ENCODE peak calls at places on chromosomes 12 and 14, in six cellular contexts. One of them, this sample, is unnamed.

GRCh38 chr14:96501383-96501745 is 818 bp upstream of the PAPOLA start:
- DNase-seq in heart left ventricle: no peak
- DNase-seq in astrocyte of the cerebellum: no peak
- DNase-seq in mesendoderm: no peak
- DNase-seq in dermis blood vessel endothelial cell: no peak
- DNase-seq in H9: no peak
- DNase-seq in this sample: no peak

GRCh38 chr14:60301685-60302084 is 52.7 kb downstream of the PPM1A start:
- DNase-seq in mesendoderm: peak; percentile 16
- DNase-seq in H9: no peak
- DNase-seq in dermis blood vessel endothelial cell: no peak
- DNase-seq in astrocyte of the cerebellum: no peak
- DNase-seq in heart left ventricle: no peak
- DNase-seq in this sample: no peak

GRCh38 chr12:132084681-132085635 is 59.2 kb downstream of the DDX51 start:
- DNase-seq in mesendoderm: peak; percentile 83
- DNase-seq in astrocyte of the cerebellum: peak; percentile 13
- DNase-seq in dermis blood vessel endothelial cell: peak; percentile 74
- DNase-seq in heart left ventricle: peak; percentile 82
- DNase-seq in H9: peak; percentile 81
- DNase-seq in this sample: peak; percentile 40

GRCh38 chr12:105214141-105214540 is 21.8 kb downstream of the APPL2 start:
- DNase-seq in astrocyte of the cerebellum: no peak
- DNase-seq in heart left ventricle: no peak
- DNase-seq in dermis blood vessel endothelial cell: peak; percentile 66
- DNase-seq in H9: no peak
- DNase-seq in mesendoderm: no peak
- DNase-seq in this sample: no peak

GRCh38 chr12:117583677-117584076 is 222.3 kb upstream of the NOS1 start:
- DNase-seq in mesendoderm: no peak
- DNase-seq in H9: peak; percentile 54
- DNase-seq in dermis blood vessel endothelial cell: no peak
- DNase-seq in astrocyte of the cerebellum: no peak
- DNase-seq in heart left ventricle: no peak
- DNase-seq in this sample: no peak

GRCh38 chr14:45198551-45198950 is 54.5 kb downstream of the MIS18BP1 start:
- DNase-seq in astrocyte of the cerebellum: peak; percentile 91
- DNase-seq in dermis blood vessel endothelial cell: no peak
- DNase-seq in heart left ventricle: no peak
- DNase-seq in H9: no peak
- DNase-seq in mesendoderm: no peak
- DNase-seq in this sample: peak; percentile 64

GRCh38 chr14:105335735-105336476 is 21.4 kb downstream of the PACS2 start:
- DNase-seq in H9: no peak
- DNase-seq in astrocyte of the cerebellum: no peak
- DNase-seq in dermis blood vessel endothelial cell: no peak
- DNase-seq in heart left ventricle: peak; percentile 82
- DNase-seq in mesendoderm: no peak
- DNase-seq in this sample: no peak

GRCh38 chr12:114003286-114003685 is 37.2 kb upstream of the RBM19 start:
- DNase-seq in dermis blood vessel endothelial cell: no peak
- DNase-seq in H9: no peak
- DNase-seq in mesendoderm: no peak
- DNase-seq in astrocyte of the cerebellum: no peak
- DNase-seq in heart left ventricle: no peak
- DNase-seq in this sample: no peak

GRCh38 chr14:78835052-78835451 is 664.9 kb downstream of the NRXN3 start:
- DNase-seq in dermis blood vessel endothelial cell: no peak
- DNase-seq in mesendoderm: no peak
- DNase-seq in astrocyte of the cerebellum: no peak
- DNase-seq in heart left ventricle: no peak
- DNase-seq in H9: no peak
- DNase-seq in this sample: no peak

GRCh38 chr12:79420146-79420618 is 270.6 kb downstream of the PAWR start:
- DNase-seq in mesendoderm: peak; percentile 86
- DNase-seq in astrocyte of the cerebellum: peak; percentile 92
- DNase-seq in dermis blood vessel endothelial cell: peak; percentile 93
- DNase-seq in heart left ventricle: no peak
- DNase-seq in H9: no peak
- DNase-seq in this sample: peak; percentile 37

GRCh38 chr12:100716658-100716948 is 78.0 kb upstream of the ANO4 start:
- DNase-seq in dermis blood vessel endothelial cell: no peak
- DNase-seq in astrocyte of the cerebellum: no peak
- DNase-seq in H9: peak; percentile 65
- DNase-seq in heart left ventricle: no peak
- DNase-seq in mesendoderm: peak; percentile 79
- DNase-seq in this sample: no peak

GRCh38 chr12:25557830-25558436 is 4.8 kb upstream of the LMNTD1 start:
- DNase-seq in dermis blood vessel endothelial cell: peak; percentile 69
- DNase-seq in mesendoderm: peak; percentile 54
- DNase-seq in heart left ventricle: no peak
- DNase-seq in H9: no peak
- DNase-seq in astrocyte of the cerebellum: peak; percentile 33
- DNase-seq in this sample: peak; percentile 64

GRCh38 chr12:124498870-124499753 is 68.3 kb downstream of the NCOR2 start:
- DNase-seq in H9: no peak
- DNase-seq in heart left ventricle: no peak
- DNase-seq in mesendoderm: no peak
- DNase-seq in dermis blood vessel endothelial cell: no peak
- DNase-seq in astrocyte of the cerebellum: no peak
- DNase-seq in this sample: peak; percentile 41

GRCh38 chr12:2215709-2216560 is 163.1 kb downstream of the CACNA1C start:
- DNase-seq in astrocyte of the cerebellum: no peak
- DNase-seq in mesendoderm: peak; percentile 34
- DNase-seq in H9: no peak
- DNase-seq in dermis blood vessel endothelial cell: no peak
- DNase-seq in heart left ventricle: no peak
- DNase-seq in this sample: peak; percentile 12

GRCh38 chr14:90091393-90091792 is 29.6 kb downstream of the KCNK13 start:
- DNase-seq in mesendoderm: no peak
- DNase-seq in dermis blood vessel endothelial cell: peak; percentile 64
- DNase-seq in H9: no peak
- DNase-seq in astrocyte of the cerebellum: peak; percentile 90
- DNase-seq in heart left ventricle: no peak
- DNase-seq in this sample: peak; percentile 40

GRCh38 chr14:88975926-88976325 is 151.5 kb downstream of the TTC8 start:
- DNase-seq in dermis blood vessel endothelial cell: no peak
- DNase-seq in H9: no peak
- DNase-seq in mesendoderm: no peak
- DNase-seq in astrocyte of the cerebellum: no peak
- DNase-seq in heart left ventricle: no peak
- DNase-seq in this sample: no peak

GRCh38 chr12:109092484-109093021 is 719 bp downstream of the ALKBH2 start:
- DNase-seq in heart left ventricle: no peak
- DNase-seq in astrocyte of the cerebellum: no peak
- DNase-seq in H9: no peak
- DNase-seq in dermis blood vessel endothelial cell: no peak
- DNase-seq in mesendoderm: no peak
- DNase-seq in this sample: peak; percentile 28

GRCh38 chr14:29971101-29971500 is 43.5 kb upstream of the PRKD1 start:
- DNase-seq in astrocyte of the cerebellum: no peak
- DNase-seq in dermis blood vessel endothelial cell: no peak
- DNase-seq in H9: no peak
- DNase-seq in heart left ventricle: no peak
- DNase-seq in mesendoderm: no peak
- DNase-seq in this sample: no peak

GRCh38 chr12:5497329-5498058 is 65.6 kb downstream of the NTF3 start:
- DNase-seq in H9: no peak
- DNase-seq in dermis blood vessel endothelial cell: no peak
- DNase-seq in mesendoderm: no peak
- DNase-seq in heart left ventricle: no peak
- DNase-seq in astrocyte of the cerebellum: no peak
- DNase-seq in this sample: no peak

GRCh38 chr12:105240233-105240632 is 4.3 kb upstream of the APPL2 start:
- DNase-seq in astrocyte of the cerebellum: no peak
- DNase-seq in dermis blood vessel endothelial cell: no peak
- DNase-seq in mesendoderm: no peak
- DNase-seq in H9: no peak
- DNase-seq in heart left ventricle: no peak
- DNase-seq in this sample: no peak

GRCh38 chr12:3437986-3438385 is 53.0 kb upstream of the PRMT8 start:
- DNase-seq in heart left ventricle: no peak
- DNase-seq in mesendoderm: no peak
- DNase-seq in astrocyte of the cerebellum: no peak
- DNase-seq in H9: peak; percentile 22
- DNase-seq in dermis blood vessel endothelial cell: no peak
- DNase-seq in this sample: no peak

GRCh38 chr14:79328863-79329262 is 882.4 kb downstream of the DIO2 start:
- DNase-seq in heart left ventricle: no peak
- DNase-seq in mesendoderm: no peak
- DNase-seq in astrocyte of the cerebellum: no peak
- DNase-seq in dermis blood vessel endothelial cell: no peak
- DNase-seq in H9: no peak
- DNase-seq in this sample: no peak

GRCh38 chr14:92922883-92923743 is at the start of gene CHGA:
- DNase-seq in mesendoderm: peak; percentile 78
- DNase-seq in astrocyte of the cerebellum: no peak
- DNase-seq in heart left ventricle: peak; percentile 65
- DNase-seq in H9: peak; percentile 82
- DNase-seq in dermis blood vessel endothelial cell: peak; percentile 70
- DNase-seq in this sample: peak; percentile 65

GRCh38 chr12:124786065-124786964 is 77.3 kb downstream of the SCARB1 start:
- DNase-seq in heart left ventricle: peak; percentile 90
- DNase-seq in H9: peak; percentile 90
- DNase-seq in mesendoderm: peak; percentile 95
- DNase-seq in dermis blood vessel endothelial cell: peak; percentile 90
- DNase-seq in astrocyte of the cerebellum: peak; percentile 78
- DNase-seq in this sample: no peak

GRCh38 chr14:90140298-90140955 is 78.6 kb downstream of the KCNK13 start:
- DNase-seq in dermis blood vessel endothelial cell: peak; percentile 61
- DNase-seq in astrocyte of the cerebellum: peak; percentile 12
- DNase-seq in H9: no peak
- DNase-seq in mesendoderm: peak; percentile 23
- DNase-seq in heart left ventricle: no peak
- DNase-seq in this sample: peak; percentile 79

GRCh38 chr12:132284618-132285310 is 44.6 kb downstream of the GALNT9 start:
- DNase-seq in H9: peak; percentile 58
- DNase-seq in mesendoderm: no peak
- DNase-seq in dermis blood vessel endothelial cell: no peak
- DNase-seq in heart left ventricle: no peak
- DNase-seq in astrocyte of the cerebellum: no peak
- DNase-seq in this sample: no peak

GRCh38 chr12:51430196-51430895 is 5.7 kb downstream of the SLC4A8 start:
- DNase-seq in H9: no peak
- DNase-seq in astrocyte of the cerebellum: no peak
- DNase-seq in heart left ventricle: no peak
- DNase-seq in dermis blood vessel endothelial cell: no peak
- DNase-seq in mesendoderm: no peak
- DNase-seq in this sample: no peak

GRCh38 chr14:99755068-99755405 is 38.2 kb upstream of the EML1 start:
- DNase-seq in dermis blood vessel endothelial cell: no peak
- DNase-seq in heart left ventricle: peak; percentile 53
- DNase-seq in H9: no peak
- DNase-seq in mesendoderm: no peak
- DNase-seq in astrocyte of the cerebellum: no peak
- DNase-seq in this sample: no peak

GRCh38 chr12:92899388-92900001 is 29.6 kb downstream of the EEA1 start:
- DNase-seq in astrocyte of the cerebellum: peak; percentile 96
- DNase-seq in dermis blood vessel endothelial cell: peak; percentile 92
- DNase-seq in mesendoderm: peak; percentile 94
- DNase-seq in heart left ventricle: peak; percentile 83
- DNase-seq in H9: no peak
- DNase-seq in this sample: peak; percentile 84

GRCh38 chr14:32472512-32473472 is 143.7 kb downstream of the AKAP6 start:
- DNase-seq in astrocyte of the cerebellum: peak; percentile 47
- DNase-seq in H9: no peak
- DNase-seq in dermis blood vessel endothelial cell: no peak
- DNase-seq in mesendoderm: peak; percentile 61
- DNase-seq in heart left ventricle: peak; percentile 64
- DNase-seq in this sample: peak; percentile 12

GRCh38 chr12:11347810-11348209 is 37.6 kb upstream of the PRB4 start:
- DNase-seq in H9: no peak
- DNase-seq in heart left ventricle: no peak
- DNase-seq in dermis blood vessel endothelial cell: no peak
- DNase-seq in mesendoderm: peak; percentile 3
- DNase-seq in astrocyte of the cerebellum: no peak
- DNase-seq in this sample: peak; percentile 11

GRCh38 chr14:89669209-89669608 is 252.2 kb upstream of the FOXN3 start:
- DNase-seq in astrocyte of the cerebellum: no peak
- DNase-seq in heart left ventricle: peak; percentile 25
- DNase-seq in dermis blood vessel endothelial cell: no peak
- DNase-seq in H9: no peak
- DNase-seq in mesendoderm: no peak
- DNase-seq in this sample: no peak

GRCh38 chr14:103118663-103119404 is 4.4 kb upstream of the TNFAIP2 start:
- DNase-seq in heart left ventricle: peak; percentile 85
- DNase-seq in astrocyte of the cerebellum: no peak
- DNase-seq in dermis blood vessel endothelial cell: no peak
- DNase-seq in H9: no peak
- DNase-seq in mesendoderm: no peak
- DNase-seq in this sample: no peak

GRCh38 chr14:97655169-97655948 is 858.2 kb downstream of the VRK1 start:
- DNase-seq in mesendoderm: peak; percentile 90
- DNase-seq in H9: no peak
- DNase-seq in dermis blood vessel endothelial cell: no peak
- DNase-seq in heart left ventricle: no peak
- DNase-seq in astrocyte of the cerebellum: no peak
- DNase-seq in this sample: peak; percentile 50